ENCODE peak calls at places on chromosomes 12 and 14, in eight cellular contexts. O, V, A, Z, D, M, J and I are unnamed samples.

GRCh38 chr12:116201908-116202307 is 75.6 kb downstream of the MED13L start:
- DNase-seq in A (peak), O (no peak), Z (no peak), M (peak), V (no peak), D (no peak), J (peak), I (no peak)

GRCh38 chr14:65103150-65103760 is 938 bp upstream of the MAX start:
- DNase-seq in Z (no peak), J (peak), O (no peak), M (peak), A (peak), D (no peak), V (no peak), I (no peak)

GRCh38 chr12:68375701-68376469 is 43.7 kb upstream of the MDM1 start:
- DNase-seq in M (no peak), Z (peak), D (no peak), O (no peak), V (no peak), A (peak), J (peak), I (no peak)

GRCh38 chr12:13198240-13198639 is 1.7 kb downstream of the EMP1 start:
- DNase-seq in J (peak), Z (no peak), V (no peak), A (no peak), M (no peak), O (no peak), D (no peak), I (no peak)

GRCh38 chr12:31201382-31201781 is 124.6 kb downstream of the SINHCAF start:
- DNase-seq in V (no peak), Z (no peak), J (no peak), M (no peak), A (no peak), O (no peak), D (no peak), I (no peak)

GRCh38 chr12:116490481-116490880 is 68.7 kb upstream of the MAP1LC3B2 start:
- DNase-seq in Z (no peak), A (peak), M (peak), J (peak), D (no peak), V (no peak), O (no peak), I (no peak)

GRCh38 chr12:38508246-38508645 is 191.7 kb downstream of the ALG10B start:
- DNase-seq in J (no peak), O (no peak), A (no peak), M (no peak), D (no peak), V (peak), Z (peak), I (no peak)

GRCh38 chr12:122026706-122027328 is 5.1 kb downstream of the BCL7A start:
- DNase-seq in Z (peak), O (no peak), J (no peak), D (no peak), A (no peak), V (no peak), M (no peak), I (no peak)

GRCh38 chr12:27013606-27014084 is 539 bp downstream of the TM7SF3 start:
- DNase-seq in A (peak), O (no peak), V (no peak), M (peak), Z (no peak), J (peak), D (no peak), I (no peak)

GRCh38 chr14:89399594-89400068 is 17.4 kb downstream of the FOXN3 start:
- DNase-seq in M (peak), V (no peak), D (no peak), Z (peak), J (peak), A (peak), O (no peak), I (no peak)

GRCh38 chr12:19792028-19792427 is 352.7 kb downstream of the AEBP2 start:
- DNase-seq in A (no peak), O (no peak), M (no peak), J (no peak), V (no peak), Z (no peak), D (no peak), I (no peak)

GRCh38 chr14:30143617-30144016 is 216.0 kb upstream of the PRKD1 start:
- DNase-seq in O (no peak), J (peak), Z (no peak), V (no peak), A (peak), M (peak), D (no peak), I (no peak)

GRCh38 chr12:130266751-130267150 is 70.9 kb upstream of the PIWIL1 start:
- DNase-seq in Z (peak), V (no peak), O (no peak), D (no peak), M (no peak), J (no peak), A (no peak), I (no peak)

GRCh38 chr12:131116437-131117117 is 162.9 kb downstream of the ADGRD1 start:
- DNase-seq in O (peak), A (no peak), M (peak), V (no peak), J (peak), Z (peak), D (peak), I (peak)

GRCh38 chr12:13183621-13184020 is 12.9 kb upstream of the EMP1 start:
- DNase-seq in V (no peak), M (no peak), Z (peak), J (peak), D (no peak), O (no peak), A (peak), I (no peak)

GRCh38 chr12:130280226-130280625 is 57.5 kb upstream of the PIWIL1 start:
- DNase-seq in V (no peak), J (peak), M (no peak), D (no peak), A (no peak), Z (no peak), O (no peak), I (no peak)

GRCh38 chr14:104800600-104801283 is at the start of gene ZBTB42:
- DNase-seq in A (peak), J (peak), M (peak), V (peak), D (peak), O (peak), Z (peak), I (no peak)

GRCh38 chr12:121789800-121790748 is 3.4 kb downstream of the RHOF start:
- DNase-seq in V (no peak), O (peak), A (peak), J (no peak), Z (no peak), D (peak), M (no peak), I (no peak)

GRCh38 chr14:58587271-58587670 is 50.5 kb upstream of the DACT1 start:
- DNase-seq in D (no peak), V (no peak), O (no peak), A (peak), J (peak), M (peak), Z (no peak), I (no peak)

GRCh38 chr12:102444093-102444492 is 36.3 kb downstream of the IGF1 start:
- DNase-seq in V (no peak), Z (no peak), M (no peak), O (no peak), A (no peak), J (no peak), D (no peak), I (no peak)

GRCh38 chr12:97456792-97457191 is 5.8 kb upstream of the RMST start:
- DNase-seq in D (no peak), O (no peak), A (no peak), J (no peak), M (no peak), V (no peak), Z (no peak), I (no peak)

GRCh38 chr14:101132588-101132987 is 229.1 kb upstream of the RTL1 start:
- DNase-seq in O (no peak), D (no peak), V (no peak), M (no peak), Z (peak), J (no peak), A (no peak), I (no peak)

GRCh38 chr12:93591137-93591868 is 18.8 kb downstream of the SOCS2 start:
- DNase-seq in O (peak), V (peak), D (peak), A (peak), M (peak), J (peak), Z (peak), I (no peak)
- H3K27ac ChIP-seq in O (no peak), V (peak), D (peak), A (peak), M (peak), J (peak), Z (no peak), I (peak)

DNA sequence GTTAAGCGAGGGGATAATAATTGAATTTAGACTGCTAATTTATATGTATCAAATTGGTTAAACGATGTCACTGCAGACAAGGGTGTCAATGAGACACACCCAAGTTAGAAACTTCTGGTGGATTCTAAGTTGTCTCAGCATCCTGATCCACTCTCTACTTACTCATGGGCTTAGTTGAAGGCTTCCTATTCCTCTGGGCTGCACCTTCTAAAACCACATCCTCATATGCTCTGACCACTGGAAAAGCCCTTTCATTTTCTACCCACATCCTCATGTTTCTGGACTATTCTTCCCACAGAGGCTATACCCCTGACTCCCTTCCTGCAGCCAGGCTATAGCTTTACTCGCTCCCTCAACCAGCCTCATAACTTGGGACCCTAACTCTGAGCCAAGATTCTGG is 493.8 kb downstream of the VRK1 start:
- DNase-seq in V (no peak), D (no peak), Z (no peak), O (no peak), J (no peak), M (no peak), A (no peak), I (no peak)
- H3K27ac ChIP-seq in V (no peak), D (no peak), Z (no peak), O (no peak), J (no peak), M (no peak), A (no peak), I (no peak)

GRCh38 chr14:78259831-78260230 is 89.7 kb downstream of the NRXN3 start:
- DNase-seq in D (no peak), V (no peak), Z (no peak), M (no peak), J (peak), A (no peak), O (no peak), I (no peak)

GRCh38 chr14:78254911-78255431 is 84.8 kb downstream of the NRXN3 start:
- DNase-seq in Z (no peak), M (no peak), D (no peak), J (peak), V (no peak), O (no peak), A (no peak), I (no peak)

GRCh38 chr14:78251308-78251707 is 81.1 kb downstream of the NRXN3 start:
- DNase-seq in D (no peak), V (no peak), Z (peak), M (no peak), O (no peak), J (no peak), A (no peak), I (no peak)

DNA sequence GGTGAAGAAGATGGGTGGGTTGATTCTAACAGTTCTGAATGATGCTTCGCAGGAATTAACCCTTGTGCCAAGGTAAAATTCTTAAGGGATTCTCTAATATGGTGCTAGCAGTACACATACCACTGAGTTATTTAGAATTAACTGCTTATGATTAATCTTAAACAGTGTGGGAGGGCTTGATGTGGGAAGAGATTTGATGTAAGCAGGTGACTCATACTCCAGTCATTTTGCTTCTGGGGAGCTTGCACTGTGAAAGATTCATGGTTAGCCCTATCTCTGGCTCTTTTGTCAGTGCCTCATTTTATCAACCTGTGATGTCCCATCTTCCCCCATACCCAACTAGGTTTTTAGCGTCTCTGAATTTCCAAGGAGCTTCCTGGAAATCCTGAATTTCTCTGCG is 83.8 kb downstream of the NRXN3 start:
- DNase-seq in Z (peak), O (no peak), M (no peak), V (no peak), D (no peak), J (peak), A (peak), I (no peak)
- H3K27ac ChIP-seq in Z (no peak), O (no peak), M (no peak), V (no peak), D (no peak), J (peak), A (no peak), I (no peak)

DNA sequence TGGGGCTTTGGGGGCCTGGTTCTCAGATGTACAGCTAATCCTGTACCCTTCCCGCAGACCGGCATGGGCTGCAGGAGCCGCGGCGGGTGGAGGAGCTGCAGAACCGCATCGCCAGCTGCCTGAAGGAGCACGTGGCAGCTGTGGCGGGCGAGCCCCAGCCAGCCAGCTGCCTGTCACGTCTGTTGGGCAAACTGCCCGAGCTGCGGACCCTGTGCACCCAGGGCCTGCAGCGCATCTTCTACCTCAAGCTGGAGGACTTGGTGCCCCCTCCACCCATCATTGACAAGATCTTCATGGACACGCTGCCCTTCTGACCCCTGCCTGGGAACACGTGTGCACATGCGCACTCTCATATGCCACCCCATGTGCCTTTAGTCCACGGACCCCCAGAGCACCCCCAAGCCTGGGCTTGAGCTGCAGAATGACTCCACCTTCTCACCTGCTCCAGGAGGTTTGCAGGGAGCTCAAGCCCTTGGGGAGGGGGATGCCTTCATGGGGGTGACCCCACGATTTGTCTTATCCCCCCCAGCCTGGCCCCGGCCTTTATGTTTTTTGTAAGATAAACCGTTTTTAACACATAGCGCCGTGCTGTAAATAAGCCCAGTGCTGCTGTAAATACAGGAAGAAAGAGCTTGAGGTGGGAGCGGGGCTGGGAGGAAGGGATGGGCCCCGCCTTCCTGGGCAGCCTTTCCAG is 7.5 kb downstream of the NR4A1 start:
- DNase-seq in A (peak), M (peak), O (peak), V (no peak), J (no peak), D (no peak), Z (no peak), I (peak)
- H3K27ac ChIP-seq in A (no peak), M (no peak), O (no peak), V (no peak), J (no peak), D (peak), Z (no peak), I (peak)

GRCh38 chr12:89281534-89281857 is 70.8 kb downstream of the DUSP6 start:
- DNase-seq in V (no peak), J (no peak), Z (no peak), D (no peak), O (no peak), M (no peak), A (no peak), I (no peak)
- H3K27ac ChIP-seq in V (no peak), J (no peak), Z (peak), D (peak), O (no peak), M (no peak), A (peak), I (no peak)